ENCODE peak calls at places on chromosomes 2 and 18, in seven cellular contexts. One of them, this sample, is unnamed.
A peak's percentile ranks its signal among the peaks of the same experiment; 100 is the strongest.

GRCh38 chr2:165863816-165864221 is 69.8 kb upstream of the GALNT3 start:
- DNase-seq in A549: no peak
- DNase-seq in astrocyte: no peak
- DNase-seq in upper lobe of left lung: no peak
- DNase-seq in kidney: no peak
- DNase-seq in adrenal gland: no peak
- DNase-seq in pancreas: no peak
- DNase-seq in this sample: no peak

GRCh38 chr2:239824051-239824694 is 201.0 kb downstream of the NDUFA10 start:
- DNase-seq in A549: peak; percentile 19
- DNase-seq in astrocyte: no peak
- DNase-seq in upper lobe of left lung: peak; percentile 40
- DNase-seq in kidney: peak; percentile 31
- DNase-seq in adrenal gland: peak; percentile 21
- DNase-seq in pancreas: peak; percentile 8
- DNase-seq in this sample: peak; percentile 68

GRCh38 chr18:63301458-63301857 is 18.1 kb downstream of the BCL2 start:
- DNase-seq in A549: no peak
- DNase-seq in astrocyte: no peak
- DNase-seq in upper lobe of left lung: peak; percentile 38
- DNase-seq in kidney: no peak
- DNase-seq in adrenal gland: no peak
- DNase-seq in pancreas: no peak
- DNase-seq in this sample: no peak

GRCh38 chr2:8626572-8626971 is 55.3 kb upstream of the ID2 start:
- DNase-seq in A549: no peak
- DNase-seq in astrocyte: no peak
- DNase-seq in upper lobe of left lung: no peak
- DNase-seq in kidney: no peak
- DNase-seq in adrenal gland: no peak
- DNase-seq in pancreas: no peak
- DNase-seq in this sample: no peak

GRCh38 chr18:27404855-27405254 is 219.7 kb upstream of the CHST9 start:
- DNase-seq in A549: no peak
- DNase-seq in astrocyte: no peak
- DNase-seq in upper lobe of left lung: no peak
- DNase-seq in kidney: no peak
- DNase-seq in adrenal gland: no peak
- DNase-seq in pancreas: no peak
- DNase-seq in this sample: no peak

GRCh38 chr18:10042492-10042891 is 128.7 kb downstream of the VAPA start:
- DNase-seq in A549: no peak
- DNase-seq in astrocyte: no peak
- DNase-seq in upper lobe of left lung: no peak
- DNase-seq in kidney: no peak
- DNase-seq in adrenal gland: no peak
- DNase-seq in pancreas: no peak
- DNase-seq in this sample: no peak

GRCh38 chr2:42046819-42047487 is 868 bp upstream of the PKDCC start:
- DNase-seq in A549: no peak
- DNase-seq in astrocyte: no peak
- DNase-seq in upper lobe of left lung: no peak
- DNase-seq in kidney: peak; percentile 80
- DNase-seq in adrenal gland: no peak
- DNase-seq in pancreas: no peak
- DNase-seq in this sample: no peak

GRCh38 chr2:224363281-224363680 is 38.6 kb downstream of the FAM124B start:
- DNase-seq in A549: no peak
- DNase-seq in astrocyte: no peak
- DNase-seq in upper lobe of left lung: no peak
- DNase-seq in kidney: no peak
- DNase-seq in adrenal gland: no peak
- DNase-seq in pancreas: no peak
- DNase-seq in this sample: no peak

GRCh38 chr2:124283090-124283489 is 258.0 kb downstream of the CNTNAP5 start:
- DNase-seq in A549: no peak
- DNase-seq in astrocyte: no peak
- DNase-seq in upper lobe of left lung: no peak
- DNase-seq in kidney: no peak
- DNase-seq in adrenal gland: peak; percentile 21
- DNase-seq in pancreas: no peak
- DNase-seq in this sample: peak; percentile 23

GRCh38 chr2:190860985-190861721 is 19.5 kb upstream of the GLS start:
- DNase-seq in A549: no peak
- DNase-seq in astrocyte: peak; percentile 86
- DNase-seq in upper lobe of left lung: no peak
- DNase-seq in kidney: no peak
- DNase-seq in adrenal gland: no peak
- DNase-seq in pancreas: no peak
- DNase-seq in this sample: peak; percentile 32

GRCh38 chr2:12704378-12704777 is 12.4 kb upstream of the TRIB2 start:
- DNase-seq in A549: no peak
- DNase-seq in astrocyte: no peak
- DNase-seq in upper lobe of left lung: no peak
- DNase-seq in kidney: no peak
- DNase-seq in adrenal gland: no peak
- DNase-seq in pancreas: no peak
- DNase-seq in this sample: no peak

GRCh38 chr2:230408244-230408842 is 7.7 kb upstream of the SP100 start:
- DNase-seq in A549: no peak
- DNase-seq in astrocyte: peak; percentile 76
- DNase-seq in upper lobe of left lung: no peak
- DNase-seq in kidney: peak; percentile 79
- DNase-seq in adrenal gland: peak; percentile 82
- DNase-seq in pancreas: no peak
- DNase-seq in this sample: peak; percentile 30

GRCh38 chr2:106115250-106115649 is 78.9 kb downstream of the UXS1 start:
- DNase-seq in A549: peak; percentile 51
- DNase-seq in astrocyte: peak; percentile 62
- DNase-seq in upper lobe of left lung: no peak
- DNase-seq in kidney: no peak
- DNase-seq in adrenal gland: no peak
- DNase-seq in pancreas: no peak
- DNase-seq in this sample: no peak

DNA sequence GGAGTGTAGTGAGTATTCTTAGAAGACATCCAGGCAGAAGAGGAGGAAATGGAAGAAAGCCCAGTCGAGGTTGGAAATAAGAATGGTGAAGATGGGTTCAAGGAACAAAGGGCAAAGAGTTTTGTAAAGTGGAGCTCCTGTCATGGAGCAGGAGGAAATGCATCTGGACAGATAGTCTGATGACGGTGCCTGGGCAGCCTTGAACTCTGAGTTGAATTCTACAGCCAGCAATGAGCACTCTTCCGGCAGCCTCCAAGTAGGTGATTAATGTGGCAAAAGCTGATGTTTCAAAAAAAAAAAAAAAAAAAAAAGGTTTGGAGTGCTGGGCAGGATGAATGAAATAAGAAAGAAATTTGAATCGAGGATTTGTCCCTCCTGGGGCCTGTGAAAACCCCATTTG is 449.9 kb downstream of the TXNL1 start:
- DNase-seq in A549: no peak
- DNase-seq in astrocyte: no peak
- DNase-seq in upper lobe of left lung: no peak
- DNase-seq in kidney: no peak
- DNase-seq in adrenal gland: peak; percentile 31
- DNase-seq in pancreas: no peak
- DNase-seq in this sample: no peak
- H3K9me3 ChIP-seq in A549: no peaks in the 10 kb centered on the region
- H3K9me3 ChIP-seq in astrocyte: no peaks in the 10 kb centered on the region
- H3K9me3 ChIP-seq in upper lobe of left lung: no peaks in the 10 kb centered on the region
- H3K9me3 ChIP-seq in kidney: no peaks in the 10 kb centered on the region
- H3K9me3 ChIP-seq in adrenal gland: no peaks in the 10 kb centered on the region
- H3K9me3 ChIP-seq in pancreas: no peaks in the 10 kb centered on the region
- H3K9me3 ChIP-seq in this sample: no peaks in the 10 kb centered on the region

GRCh38 chr2:26521054-26521912 is 43.4 kb upstream of the OTOF start:
- DNase-seq in A549: peak; percentile 83
- DNase-seq in astrocyte: no peak
- DNase-seq in upper lobe of left lung: no peak
- DNase-seq in kidney: peak; percentile 58
- DNase-seq in adrenal gland: no peak
- DNase-seq in pancreas: no peak
- DNase-seq in this sample: peak; percentile 36
- TF ChIP-seq CTCF in A549: peak; percentile 61
- TF ChIP-seq CTCF in astrocyte: peak; percentile 28
- TF ChIP-seq CTCF in upper lobe of left lung: no peak
- TF ChIP-seq CTCF in kidney: no peak
- TF ChIP-seq CTCF in adrenal gland: no peak
- TF ChIP-seq CTCF in pancreas: no peak
- TF ChIP-seq CTCF in this sample: peak; percentile 34

GRCh38 chr2:235501663-235502009 is 7.8 kb downstream of the AGAP1 start:
- DNase-seq in A549: no peak
- DNase-seq in astrocyte: no peak
- DNase-seq in upper lobe of left lung: no peak
- DNase-seq in kidney: no peak
- DNase-seq in adrenal gland: no peak
- DNase-seq in pancreas: no peak
- DNase-seq in this sample: no peak
- H3K4me3 ChIP-seq in A549: no peak overlapping the region
- H3K4me3 ChIP-seq in astrocyte: peak overlapping the region; percentile 30
- H3K4me3 ChIP-seq in upper lobe of left lung: peak overlapping the region; percentile 14
- H3K4me3 ChIP-seq in kidney: no peak overlapping the region
- H3K4me3 ChIP-seq in adrenal gland: no peak overlapping the region
- H3K4me3 ChIP-seq in pancreas: no peak overlapping the region
- H3K4me3 ChIP-seq in this sample: no peak overlapping the region

GRCh38 chr18:35306588-35307250 is 16.7 kb upstream of the ZSCAN30 start:
- DNase-seq in A549: no peak
- DNase-seq in astrocyte: no peak
- DNase-seq in upper lobe of left lung: no peak
- DNase-seq in kidney: no peak
- DNase-seq in adrenal gland: no peak
- DNase-seq in pancreas: no peak
- DNase-seq in this sample: no peak
- H3K9me3 ChIP-seq in A549: peaks cover 93% of the 10 kb centered on the region
- H3K9me3 ChIP-seq in astrocyte: peaks cover 60% of the 10 kb centered on the region
- H3K9me3 ChIP-seq in upper lobe of left lung: peaks cover 88% of the 10 kb centered on the region
- H3K9me3 ChIP-seq in kidney: peaks cover 77% of the 10 kb centered on the region
- H3K9me3 ChIP-seq in adrenal gland: peaks cover 74% of the 10 kb centered on the region
- H3K9me3 ChIP-seq in pancreas: no peaks in the 10 kb centered on the region
- H3K9me3 ChIP-seq in this sample: no peaks in the 10 kb centered on the region

DNA sequence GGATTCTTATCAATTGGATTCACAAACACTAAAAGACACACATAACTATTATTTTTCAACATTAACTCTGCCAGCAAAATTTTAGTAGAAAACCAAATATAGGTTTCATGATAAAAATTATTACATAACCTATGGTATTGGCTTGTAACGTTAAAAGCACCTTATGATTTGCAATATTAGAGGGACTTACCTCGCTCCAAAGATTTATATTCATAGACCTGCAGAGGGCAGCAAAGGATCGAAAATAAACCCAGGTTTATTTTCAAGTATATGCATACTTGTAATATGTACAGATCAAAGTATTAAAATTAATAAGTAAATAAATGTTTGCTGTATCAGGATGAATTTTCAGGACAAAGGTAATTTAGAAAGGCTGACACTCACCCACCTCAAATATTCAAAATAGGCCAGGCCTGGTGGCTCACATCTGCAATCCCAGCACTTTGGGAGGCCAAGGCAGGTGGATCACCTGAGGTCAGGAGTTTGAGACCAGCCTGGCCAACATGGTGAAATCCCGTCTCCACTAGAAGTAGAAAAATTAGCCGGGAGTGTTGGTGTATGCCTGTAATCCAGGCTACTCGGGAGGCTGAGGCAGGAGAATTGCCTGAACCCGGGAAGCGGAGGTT is 45.3 kb downstream of the LRPPRC start:
- DNase-seq in A549: peak; percentile 21
- DNase-seq in astrocyte: peak; percentile 6
- DNase-seq in upper lobe of left lung: no peak
- DNase-seq in kidney: no peak
- DNase-seq in adrenal gland: no peak
- DNase-seq in pancreas: no peak
- DNase-seq in this sample: no peak
- TF ChIP-seq CTCF in A549: peak; percentile 65
- TF ChIP-seq CTCF in astrocyte: peak; percentile 33
- TF ChIP-seq CTCF in upper lobe of left lung: peak; percentile 28
- TF ChIP-seq CTCF in kidney: peak; percentile 19
- TF ChIP-seq CTCF in adrenal gland: peak; percentile 26
- TF ChIP-seq CTCF in pancreas: no peak
- TF ChIP-seq CTCF in this sample: peak; percentile 25

This sample was measured in thyroid gland.